ENCODE peak calls at places on chromosomes 4 and X, in four cellular contexts. One of them, this sample, is unnamed.

GRCh38 chr4:69383281-69383680 is 103.0 kb downstream of the UGT2B28 start:
- DNase-seq in left lung: no peak
- DNase-seq in Caco-2: no peak
- DNase-seq in HTR-8/SVneo: no peak
- DNase-seq in this sample: no peak

GRCh38 chr4:82638479-82638878 is 76.7 kb upstream of the TMEM150C start:
- DNase-seq in left lung: no peak
- DNase-seq in Caco-2: no peak
- DNase-seq in HTR-8/SVneo: no peak
- DNase-seq in this sample: no peak

GRCh38 chr4:108774809-108775530 is 12.1 kb upstream of the ETNPPL start:
- DNase-seq in left lung: peak
- DNase-seq in Caco-2: no peak
- DNase-seq in HTR-8/SVneo: no peak
- DNase-seq in this sample: no peak

GRCh38 chrX:108443065-108443464 is 3.4 kb downstream of the COL4A5 start:
- DNase-seq in left lung: no peak
- DNase-seq in Caco-2: no peak
- DNase-seq in HTR-8/SVneo: no peak
- DNase-seq in this sample: no peak

GRCh38 chrX:70452143-70452733 is 7.6 kb downstream of the DLG3 start:
- DNase-seq in left lung: peak
- DNase-seq in Caco-2: peak
- DNase-seq in HTR-8/SVneo: peak
- DNase-seq in this sample: peak

GRCh38 chrX:154508346-154508745 is 7.7 kb downstream of the FAM3A start:
- DNase-seq in left lung: no peak
- DNase-seq in Caco-2: no peak
- DNase-seq in HTR-8/SVneo: no peak
- DNase-seq in this sample: no peak

GRCh38 chr4:140427104-140427918 is at the start of gene CLGN:
- DNase-seq in left lung: peak
- DNase-seq in Caco-2: peak
- DNase-seq in HTR-8/SVneo: peak
- DNase-seq in this sample: peak

GRCh38 chr4:25977397-25978170 is 63.6 kb downstream of the SMIM20 start:
- DNase-seq in left lung: no peak
- DNase-seq in Caco-2: no peak
- DNase-seq in HTR-8/SVneo: no peak
- DNase-seq in this sample: no peak

GRCh38 chr4:3523628-3524221 is 8.5 kb downstream of the LRPAP1 start:
- DNase-seq in left lung: peak
- DNase-seq in Caco-2: no peak
- DNase-seq in HTR-8/SVneo: no peak
- DNase-seq in this sample: no peak

GRCh38 chr4:150010525-150011126 is 67.6 kb upstream of the DCLK2 start:
- DNase-seq in left lung: no peak
- DNase-seq in Caco-2: peak
- DNase-seq in HTR-8/SVneo: peak
- DNase-seq in this sample: no peak

GRCh38 chr4:4456351-4456750 is 69.4 kb downstream of the NSG1 start:
- DNase-seq in left lung: no peak
- DNase-seq in Caco-2: no peak
- DNase-seq in HTR-8/SVneo: no peak
- DNase-seq in this sample: no peak

GRCh38 chrX:118066867-118067515 is 49.6 kb downstream of the KLHL13 start:
- DNase-seq in left lung: no peak
- DNase-seq in Caco-2: no peak
- DNase-seq in HTR-8/SVneo: no peak
- DNase-seq in this sample: no peak

This sample was measured in SJSA1.